ENCODE peak calls at places on chromosomes 12 and 14, in nine cellular contexts. P is GM12865; N is fibroblast of lung; Q is activated CD4-positive, alpha-beta T cell treated with anti-CD3 and anti-CD28 coated beads, Interleukin-2, amount 10 ng/mL, durations not matched to agents 7 days and 5 days; R is MG63; E is Right ventricle myocardium inferior; Y is AG08395; G is left ventricle myocardium inferior; X is Calu3. J is an unnamed sample.

GRCh38 chr14:63308723-63309317 is 9.9 kb downstream of the GPHB5 start:
- DNase-seq in P (peak), N (peak), Q (no peak), R (no peak), E (no peak), Y (no peak), G (no peak), X (peak), J (peak)

GRCh38 chr14:92512807-92513203 is 776 bp upstream of the RIN3 start:
- DNase-seq in P (no peak), N (no peak), Q (no peak), R (no peak), E (no peak), Y (no peak), G (no peak), X (no peak), J (no peak)

GRCh38 chr14:95691591-95691990 is 5.4 kb downstream of the TCL1B start:
- DNase-seq in P (no peak), N (no peak), Q (no peak), R (no peak), E (no peak), Y (no peak), G (no peak), X (no peak), J (no peak)

GRCh38 chr14:64952598-64953309 is 10.2 kb upstream of the GPX2 start:
- DNase-seq in P (peak), N (no peak), Q (no peak), R (no peak), E (no peak), Y (no peak), G (no peak), X (no peak), J (no peak)

GRCh38 chr12:9919443-9919842 is 12.7 kb downstream of the CLEC2A start:
- DNase-seq in P (no peak), N (no peak), Q (no peak), R (no peak), E (no peak), Y (no peak), G (no peak), X (no peak), J (no peak)

GRCh38 chr14:23727566-23728335 is 91.6 kb downstream of the DHRS2 start:
- DNase-seq in P (peak), N (peak), Q (no peak), R (no peak), E (no peak), Y (peak), G (no peak), X (peak), J (no peak)

GRCh38 chr14:76386922-76387782 is 11.2 kb downstream of the ESRRB start:
- DNase-seq in P (peak), N (peak), Q (peak), R (peak), E (no peak), Y (peak), G (peak), X (peak), J (peak)

GRCh38 chr14:65501328-65501727 is 88.8 kb downstream of the FUT8 start:
- DNase-seq in P (peak), N (no peak), Q (no peak), R (no peak), E (no peak), Y (no peak), G (no peak), X (no peak), J (no peak)

GRCh38 chr12:61385771-61386170 is 874.4 kb upstream of the USP15 start:
- DNase-seq in P (no peak), N (peak), Q (no peak), R (no peak), E (no peak), Y (peak), G (no peak), X (no peak), J (no peak)

GRCh38 chr12:31008241-31008711 is 65.4 kb upstream of the DDX11 start:
- DNase-seq in P (no peak), N (no peak), Q (no peak), R (peak), E (no peak), Y (no peak), G (no peak), X (no peak), J (peak)

GRCh38 chr12:123761841-123762714 is at the start of gene DNAH10:
- DNase-seq in P (peak), N (peak), Q (peak), R (no peak), E (no peak), Y (peak), G (no peak), X (peak), J (no peak)

GRCh38 chr14:100031506-100032281 is 33.5 kb upstream of the EVL start:
- DNase-seq in P (no peak), N (peak), Q (no peak), R (peak), E (no peak), Y (peak), G (no peak), X (peak), J (peak)

GRCh38 chr12:15716566-15716965 is 72.6 kb downstream of the EPS8 start:
- DNase-seq in P (no peak), N (peak), Q (no peak), R (no peak), E (no peak), Y (no peak), G (no peak), X (no peak), J (no peak)

GRCh38 chr14:60323199-60323891 is 74.3 kb downstream of the PPM1A start:
- DNase-seq in P (no peak), N (no peak), Q (no peak), R (peak), E (no peak), Y (no peak), G (no peak), X (no peak), J (peak)

GRCh38 chr14:90697577-90698206 is 118.5 kb downstream of the TTC7B start:
- DNase-seq in P (peak), N (peak), Q (peak), R (peak), E (peak), Y (peak), G (peak), X (peak), J (peak)

GRCh38 chr12:1814266-1814665 is 6.1 kb upstream of the LRTM2 start:
- DNase-seq in P (no peak), N (no peak), Q (no peak), R (no peak), E (no peak), Y (no peak), G (no peak), X (no peak), J (no peak)

J was measured in SJCRH30.